ENCODE peak calls at places on chromosomes 2 and 18, in six cellular contexts. One of them, this sample, is unnamed.

GRCh38 chr2:53173698-53174455 is 593.7 kb upstream of the CHAC2 start:
- DNase-seq in stimulated activated CD8-positive, alpha-beta memory T cell treated with anti-CD3 and anti-CD28 coated beads, Interleukin-12 subunit alpha, Interleukin-12 subunit beta, amount 100 ng/mL, for 4 hours: no peak
- DNase-seq in cardiac fibroblast: no peak
- DNase-seq in naive B cell: no peak
- DNase-seq in colonic mucosa: no peak
- DNase-seq in activated CD4-positive, alpha-beta T cell treated with anti-CD3 and anti-CD28 coated beads for 24 hours: no peak
- DNase-seq in this sample: no peak

GRCh38 chr2:239881561-239882320 is 143.4 kb downstream of the NDUFA10 start:
- DNase-seq in naive B cell: no peak
- DNase-seq in colonic mucosa: peak; percentile 15
- DNase-seq in stimulated activated CD8-positive, alpha-beta memory T cell treated with anti-CD3 and anti-CD28 coated beads, Interleukin-12 subunit alpha, Interleukin-12 subunit beta, amount 100 ng/mL, for 4 hours: no peak
- DNase-seq in cardiac fibroblast: peak; percentile 66
- DNase-seq in activated CD4-positive, alpha-beta T cell treated with anti-CD3 and anti-CD28 coated beads for 24 hours: no peak
- DNase-seq in this sample: no peak

GRCh38 chr2:25286025-25286400 is 55.7 kb downstream of the DNMT3A start:
- DNase-seq in colonic mucosa: peak; percentile 39
- DNase-seq in stimulated activated CD8-positive, alpha-beta memory T cell treated with anti-CD3 and anti-CD28 coated beads, Interleukin-12 subunit alpha, Interleukin-12 subunit beta, amount 100 ng/mL, for 4 hours: no peak
- DNase-seq in naive B cell: no peak
- DNase-seq in cardiac fibroblast: no peak
- DNase-seq in activated CD4-positive, alpha-beta T cell treated with anti-CD3 and anti-CD28 coated beads for 24 hours: no peak
- DNase-seq in this sample: peak; percentile 80

GRCh38 chr2:238571626-238572372 is 145.1 kb downstream of the ASB1 start:
- DNase-seq in colonic mucosa: no peak
- DNase-seq in naive B cell: no peak
- DNase-seq in cardiac fibroblast: no peak
- DNase-seq in stimulated activated CD8-positive, alpha-beta memory T cell treated with anti-CD3 and anti-CD28 coated beads, Interleukin-12 subunit alpha, Interleukin-12 subunit beta, amount 100 ng/mL, for 4 hours: no peak
- DNase-seq in activated CD4-positive, alpha-beta T cell treated with anti-CD3 and anti-CD28 coated beads for 24 hours: no peak
- DNase-seq in this sample: no peak

GRCh38 chr2:160603771-160604510 is 110.3 kb upstream of the RBMS1 start:
- DNase-seq in naive B cell: no peak
- DNase-seq in stimulated activated CD8-positive, alpha-beta memory T cell treated with anti-CD3 and anti-CD28 coated beads, Interleukin-12 subunit alpha, Interleukin-12 subunit beta, amount 100 ng/mL, for 4 hours: no peak
- DNase-seq in cardiac fibroblast: no peak
- DNase-seq in activated CD4-positive, alpha-beta T cell treated with anti-CD3 and anti-CD28 coated beads for 24 hours: no peak
- DNase-seq in colonic mucosa: no peak
- DNase-seq in this sample: no peak

GRCh38 chr2:182980115-182980514 is 58.1 kb downstream of the NCKAP1 start:
- DNase-seq in colonic mucosa: no peak
- DNase-seq in cardiac fibroblast: peak; percentile 65
- DNase-seq in naive B cell: peak; percentile 33
- DNase-seq in activated CD4-positive, alpha-beta T cell treated with anti-CD3 and anti-CD28 coated beads for 24 hours: no peak
- DNase-seq in stimulated activated CD8-positive, alpha-beta memory T cell treated with anti-CD3 and anti-CD28 coated beads, Interleukin-12 subunit alpha, Interleukin-12 subunit beta, amount 100 ng/mL, for 4 hours: no peak
- DNase-seq in this sample: no peak

GRCh38 chr18:59501876-59502221 is 142.8 kb upstream of the LMAN1 start:
- DNase-seq in naive B cell: no peak
- DNase-seq in activated CD4-positive, alpha-beta T cell treated with anti-CD3 and anti-CD28 coated beads for 24 hours: no peak
- DNase-seq in cardiac fibroblast: no peak
- DNase-seq in stimulated activated CD8-positive, alpha-beta memory T cell treated with anti-CD3 and anti-CD28 coated beads, Interleukin-12 subunit alpha, Interleukin-12 subunit beta, amount 100 ng/mL, for 4 hours: no peak
- DNase-seq in colonic mucosa: no peak
- DNase-seq in this sample: no peak

GRCh38 chr2:36172828-36173227 is 182.8 kb upstream of the CRIM1 start:
- DNase-seq in colonic mucosa: no peak
- DNase-seq in naive B cell: no peak
- DNase-seq in stimulated activated CD8-positive, alpha-beta memory T cell treated with anti-CD3 and anti-CD28 coated beads, Interleukin-12 subunit alpha, Interleukin-12 subunit beta, amount 100 ng/mL, for 4 hours: no peak
- DNase-seq in activated CD4-positive, alpha-beta T cell treated with anti-CD3 and anti-CD28 coated beads for 24 hours: no peak
- DNase-seq in cardiac fibroblast: no peak
- DNase-seq in this sample: no peak

GRCh38 chr2:233387667-233388528 is 33.6 kb downstream of the DGKD start:
- DNase-seq in cardiac fibroblast: peak; percentile 99
- DNase-seq in colonic mucosa: peak; percentile 75
- DNase-seq in stimulated activated CD8-positive, alpha-beta memory T cell treated with anti-CD3 and anti-CD28 coated beads, Interleukin-12 subunit alpha, Interleukin-12 subunit beta, amount 100 ng/mL, for 4 hours: no peak
- DNase-seq in naive B cell: no peak
- DNase-seq in activated CD4-positive, alpha-beta T cell treated with anti-CD3 and anti-CD28 coated beads for 24 hours: no peak
- DNase-seq in this sample: no peak

GRCh38 chr2:235976516-235976915 is 191.7 kb downstream of the GBX2 start:
- DNase-seq in naive B cell: no peak
- DNase-seq in cardiac fibroblast: no peak
- DNase-seq in colonic mucosa: no peak
- DNase-seq in activated CD4-positive, alpha-beta T cell treated with anti-CD3 and anti-CD28 coated beads for 24 hours: no peak
- DNase-seq in stimulated activated CD8-positive, alpha-beta memory T cell treated with anti-CD3 and anti-CD28 coated beads, Interleukin-12 subunit alpha, Interleukin-12 subunit beta, amount 100 ng/mL, for 4 hours: no peak
- DNase-seq in this sample: no peak

GRCh38 chr2:85439986-85440385 is 21.5 kb downstream of the SH2D6 start:
- DNase-seq in colonic mucosa: no peak
- DNase-seq in stimulated activated CD8-positive, alpha-beta memory T cell treated with anti-CD3 and anti-CD28 coated beads, Interleukin-12 subunit alpha, Interleukin-12 subunit beta, amount 100 ng/mL, for 4 hours: no peak
- DNase-seq in naive B cell: no peak
- DNase-seq in cardiac fibroblast: no peak
- DNase-seq in activated CD4-positive, alpha-beta T cell treated with anti-CD3 and anti-CD28 coated beads for 24 hours: no peak
- DNase-seq in this sample: no peak

GRCh38 chr2:199278099-199278498 is 179.6 kb downstream of the SATB2 start:
- DNase-seq in cardiac fibroblast: no peak
- DNase-seq in stimulated activated CD8-positive, alpha-beta memory T cell treated with anti-CD3 and anti-CD28 coated beads, Interleukin-12 subunit alpha, Interleukin-12 subunit beta, amount 100 ng/mL, for 4 hours: no peak
- DNase-seq in naive B cell: no peak
- DNase-seq in activated CD4-positive, alpha-beta T cell treated with anti-CD3 and anti-CD28 coated beads for 24 hours: no peak
- DNase-seq in colonic mucosa: no peak
- DNase-seq in this sample: no peak

GRCh38 chr2:54604771-54605350 is 118.6 kb upstream of the EML6 start:
- DNase-seq in cardiac fibroblast: no peak
- DNase-seq in activated CD4-positive, alpha-beta T cell treated with anti-CD3 and anti-CD28 coated beads for 24 hours: no peak
- DNase-seq in colonic mucosa: no peak
- DNase-seq in naive B cell: no peak
- DNase-seq in stimulated activated CD8-positive, alpha-beta memory T cell treated with anti-CD3 and anti-CD28 coated beads, Interleukin-12 subunit alpha, Interleukin-12 subunit beta, amount 100 ng/mL, for 4 hours: no peak
- DNase-seq in this sample: no peak

GRCh38 chr2:105454801-105455485 is 56.1 kb upstream of the FHL2 start:
- DNase-seq in activated CD4-positive, alpha-beta T cell treated with anti-CD3 and anti-CD28 coated beads for 24 hours: no peak
- DNase-seq in stimulated activated CD8-positive, alpha-beta memory T cell treated with anti-CD3 and anti-CD28 coated beads, Interleukin-12 subunit alpha, Interleukin-12 subunit beta, amount 100 ng/mL, for 4 hours: no peak
- DNase-seq in cardiac fibroblast: peak; percentile 73
- DNase-seq in naive B cell: peak; percentile 2
- DNase-seq in colonic mucosa: peak; percentile 58
- DNase-seq in this sample: no peak

GRCh38 chr18:13823707-13824395 is at the start of gene MC5R:
- DNase-seq in stimulated activated CD8-positive, alpha-beta memory T cell treated with anti-CD3 and anti-CD28 coated beads, Interleukin-12 subunit alpha, Interleukin-12 subunit beta, amount 100 ng/mL, for 4 hours: peak; percentile 62
- DNase-seq in activated CD4-positive, alpha-beta T cell treated with anti-CD3 and anti-CD28 coated beads for 24 hours: peak; percentile 56
- DNase-seq in colonic mucosa: peak; percentile 44
- DNase-seq in naive B cell: peak; percentile 60
- DNase-seq in cardiac fibroblast: peak; percentile 48
- DNase-seq in this sample: no peak

GRCh38 chr2:109376796-109377495 is 236.8 kb downstream of the SEPTIN10 start:
- DNase-seq in stimulated activated CD8-positive, alpha-beta memory T cell treated with anti-CD3 and anti-CD28 coated beads, Interleukin-12 subunit alpha, Interleukin-12 subunit beta, amount 100 ng/mL, for 4 hours: no peak
- DNase-seq in cardiac fibroblast: no peak
- DNase-seq in naive B cell: no peak
- DNase-seq in activated CD4-positive, alpha-beta T cell treated with anti-CD3 and anti-CD28 coated beads for 24 hours: no peak
- DNase-seq in colonic mucosa: peak; percentile 7
- DNase-seq in this sample: peak; percentile 30

GRCh38 chr2:71939588-71940535 is 207.8 kb downstream of the CYP26B1 start:
- DNase-seq in stimulated activated CD8-positive, alpha-beta memory T cell treated with anti-CD3 and anti-CD28 coated beads, Interleukin-12 subunit alpha, Interleukin-12 subunit beta, amount 100 ng/mL, for 4 hours: no peak
- DNase-seq in activated CD4-positive, alpha-beta T cell treated with anti-CD3 and anti-CD28 coated beads for 24 hours: no peak
- DNase-seq in cardiac fibroblast: peak; percentile 62
- DNase-seq in colonic mucosa: peak; percentile 18
- DNase-seq in naive B cell: no peak
- DNase-seq in this sample: no peak

GRCh38 chr2:232280341-232280740 is 98.2 kb upstream of the ALPP start:
- DNase-seq in naive B cell: no peak
- DNase-seq in stimulated activated CD8-positive, alpha-beta memory T cell treated with anti-CD3 and anti-CD28 coated beads, Interleukin-12 subunit alpha, Interleukin-12 subunit beta, amount 100 ng/mL, for 4 hours: no peak
- DNase-seq in cardiac fibroblast: peak; percentile 5
- DNase-seq in colonic mucosa: no peak
- DNase-seq in activated CD4-positive, alpha-beta T cell treated with anti-CD3 and anti-CD28 coated beads for 24 hours: no peak
- DNase-seq in this sample: no peak

GRCh38 chr2:6932833-6933232 is 15.6 kb downstream of the RNF144A start:
- DNase-seq in activated CD4-positive, alpha-beta T cell treated with anti-CD3 and anti-CD28 coated beads for 24 hours: no peak
- DNase-seq in stimulated activated CD8-positive, alpha-beta memory T cell treated with anti-CD3 and anti-CD28 coated beads, Interleukin-12 subunit alpha, Interleukin-12 subunit beta, amount 100 ng/mL, for 4 hours: no peak
- DNase-seq in cardiac fibroblast: no peak
- DNase-seq in colonic mucosa: no peak
- DNase-seq in naive B cell: no peak
- DNase-seq in this sample: no peak

This sample was measured in CD14-positive monocyte.